ENCODE peak calls at places on chromosome 5, in six cellular contexts. F is ELR, E is left ventricle myocardium inferior, T is IMR-90, X is memory B cell, I is right lobe of liver. P is an unnamed sample.

GRCh38 chr5:43037929-43038510 is 2.1 kb downstream of the ANXA2R start:
- DNase-seq in E (no peak), I (no peak), X (peak), T (peak), F (no peak), P (peak)

GRCh38 chr5:17381926-17382325 is 116.1 kb upstream of the TAF11L2 start:
- DNase-seq in I (no peak), T (no peak), F (no peak), E (peak), X (no peak), P (no peak)

GRCh38 chr5:158140120-158140778 is 281.3 kb upstream of the CLINT1 start:
- DNase-seq in F (peak), E (peak), T (no peak), X (no peak), I (no peak), P (no peak)

GRCh38 chr5:93596676-93597441 is 13.8 kb downstream of the NR2F1 start:
- DNase-seq in E (no peak), T (no peak), I (no peak), X (no peak), F (no peak), P (no peak)

GRCh38 chr5:134637106-134637721 is 4.6 kb upstream of the SAR1B start:
- DNase-seq in I (no peak), X (no peak), T (no peak), F (no peak), E (no peak), P (peak)

GRCh38 chr5:180592176-180592575 is 877 bp upstream of the SCGB3A1 start:
- DNase-seq in E (no peak), T (no peak), F (no peak), X (no peak), I (no peak), P (no peak)

GRCh38 chr5:54009828-54010227 is 300.5 kb downstream of the ARL15 start:
- DNase-seq in E (no peak), X (no peak), I (no peak), T (no peak), F (no peak), P (no peak)

GRCh38 chr5:65840071-65840470 is 86.3 kb upstream of the ERBIN start:
- DNase-seq in F (no peak), X (no peak), I (no peak), E (no peak), T (peak), P (no peak)

GRCh38 chr5:116573617-116574431 is 799 bp downstream of the SEMA6A start:
- DNase-seq in I (no peak), T (no peak), X (peak), F (peak), E (peak), P (no peak)

GRCh38 chr5:1797855-1798254 is 1.8 kb downstream of the MRPL36 start:
- DNase-seq in T (no peak), X (no peak), E (no peak), F (no peak), I (peak), P (no peak)

GRCh38 chr5:1105350-1106265 is 6.3 kb downstream of the SLC12A7 start:
- DNase-seq in T (no peak), X (no peak), I (peak), E (no peak), F (no peak), P (no peak)

GRCh38 chr5:176427971-176428370 is 11.6 kb upstream of the CLTB start:
- DNase-seq in X (no peak), E (no peak), F (peak), T (peak), I (peak), P (no peak)

GRCh38 chr5:150044334-150044681 is 42.0 kb downstream of the CSF1R start:
- DNase-seq in T (peak), E (no peak), I (no peak), F (peak), X (no peak), P (peak)

GRCh38 chr5:54793612-54794436 is 191.6 kb downstream of the ESM1 start:
- DNase-seq in X (no peak), I (no peak), E (no peak), T (peak), F (no peak), P (no peak)

GRCh38 chr5:108193021-108193795 is 188.7 kb downstream of the FBXL17 start:
- DNase-seq in X (no peak), F (peak), I (no peak), T (peak), E (no peak), P (peak)

GRCh38 chr5:132492386-132492785 is 1.8 kb upstream of the IRF1 start:
- DNase-seq in X (no peak), I (no peak), F (no peak), T (peak), E (no peak), P (no peak)

GRCh38 chr5:74206571-74207550 is 433.7 kb downstream of the ENC1 start:
- DNase-seq in F (peak), I (no peak), E (peak), T (peak), X (no peak), P (peak)

GRCh38 chr5:56003179-56003578 is 8.4 kb upstream of the IL6ST start:
- DNase-seq in E (no peak), I (peak), F (peak), T (peak), X (no peak), P (peak)

GRCh38 chr5:81768960-81769452 is 18.1 kb upstream of the SSBP2 start:
- DNase-seq in T (peak), E (no peak), F (peak), I (no peak), X (no peak), P (peak)

GRCh38 chr5:111486926-111487325 is 25.4 kb downstream of the STARD4 start:
- DNase-seq in I (no peak), T (no peak), X (no peak), E (no peak), F (no peak), P (no peak)

GRCh38 chr5:97544279-97545077 is 361.4 kb upstream of the RIOK2 start:
- DNase-seq in E (no peak), F (peak), X (no peak), T (peak), I (no peak), P (peak)

GRCh38 chr5:88799976-88800375 is 83.0 kb downstream of the MEF2C start:
- DNase-seq in F (no peak), X (no peak), E (no peak), I (no peak), T (no peak), P (no peak)

GRCh38 chr5:133147411-133147810 is 95.6 kb downstream of the HSPA4 start:
- DNase-seq in T (no peak), X (no peak), F (no peak), E (no peak), I (no peak), P (no peak)

GRCh38 chr5:73694089-73694488 is 68.1 kb downstream of the ARHGEF28 start:
- DNase-seq in T (no peak), X (no peak), F (no peak), I (no peak), E (no peak), P (no peak)

GRCh38 chr5:1325191-1325741 is 19.6 kb downstream of the CLPTM1L start:
- DNase-seq in T (no peak), E (no peak), I (no peak), F (no peak), X (no peak), P (no peak)

GRCh38 chr5:57696005-57696755 is 213.6 kb upstream of the ACTBL2 start:
- DNase-seq in T (no peak), F (no peak), E (no peak), X (no peak), I (no peak), P (no peak)

GRCh38 chr5:28808967-28809810 is 1770.8 kb upstream of the CDH9 start:
- DNase-seq in E (no peak), F (no peak), I (no peak), X (no peak), T (no peak), P (no peak)

GRCh38 chr5:148632978-148633377 is 21.3 kb downstream of the HTR4 start:
- DNase-seq in E (no peak), X (no peak), F (no peak), T (no peak), I (no peak), P (peak)

GRCh38 chr5:132182366-132183040 is 45.1 kb downstream of the P4HA2 start:
- DNase-seq in F (no peak), E (no peak), X (no peak), I (no peak), T (no peak), P (peak)

GRCh38 chr5:3517331-3517730 is 78.3 kb upstream of the IRX1 start:
- DNase-seq in T (no peak), I (no peak), F (no peak), X (no peak), E (no peak), P (peak)

GRCh38 chr5:11527994-11528393 is 376.3 kb downstream of the CTNND2 start:
- DNase-seq in T (no peak), F (no peak), X (no peak), E (no peak), I (no peak), P (no peak)

GRCh38 chr5:5200133-5200532 is 60.0 kb downstream of the ADAMTS16 start:
- DNase-seq in I (no peak), F (no peak), X (no peak), T (no peak), E (no peak), P (no peak)